ENCODE peak calls at places on chromosomes 13 and 19, in five cellular contexts. C, P, R, S and L are unnamed samples.

GRCh38 chr13:44267966-44268365 is 105.7 kb upstream of the SERP2 start:
- DNase-seq in C (no peak), P (no peak), R (peak; percentile 46), S (peak; percentile 36), L (no peak)

GRCh38 chr13:76014618-76015315 is 378.6 kb downstream of the LMO7 start:
- DNase-seq in C (no peak), P (no peak), R (peak; percentile 94), S (no peak), L (no peak)

GRCh38 chr13:27396252-27396846 is 28.1 kb upstream of the GTF3A start:
- DNase-seq in C (no peak), P (no peak), R (no peak), S (no peak), L (no peak)

GRCh38 chr19:8481191-8481590 is 21.2 kb downstream of the PRAM1 start:
- DNase-seq in C (no peak), P (peak; percentile 48), R (no peak), S (no peak), L (peak; percentile 60)

GRCh38 chr19:49889687-49890348 is 6.9 kb downstream of the IL4I1 start:
- DNase-seq in C (peak; percentile 58), P (peak; percentile 81), R (peak; percentile 51), S (no peak), L (peak; percentile 69)

GRCh38 chr19:55212447-55212846 is 3.1 kb upstream of the PTPRH start:
- DNase-seq in C (peak; percentile 87), P (no peak), R (no peak), S (no peak), L (no peak)

GRCh38 chr19:14006766-14007562 is 844 bp upstream of the RFX1 start:
- DNase-seq in C (no peak), P (no peak), R (no peak), S (no peak), L (no peak)

GRCh38 chr19:9934132-9934950 is 2.0 kb downstream of the OLFM2 start:
- DNase-seq in C (peak; percentile 86), P (peak; percentile 61), R (peak; percentile 59), S (no peak), L (peak; percentile 77)

GRCh38 chr19:38975214-38975860 is at the start of gene FBXO17:
- DNase-seq in C (no peak), P (peak; percentile 43), R (peak; percentile 68), S (no peak), L (peak; percentile 81)

GRCh38 chr13:33999830-34000605 is 182.1 kb downstream of the RFC3 start:
- DNase-seq in C (no peak), P (no peak), R (no peak), S (no peak), L (no peak)

DNA sequence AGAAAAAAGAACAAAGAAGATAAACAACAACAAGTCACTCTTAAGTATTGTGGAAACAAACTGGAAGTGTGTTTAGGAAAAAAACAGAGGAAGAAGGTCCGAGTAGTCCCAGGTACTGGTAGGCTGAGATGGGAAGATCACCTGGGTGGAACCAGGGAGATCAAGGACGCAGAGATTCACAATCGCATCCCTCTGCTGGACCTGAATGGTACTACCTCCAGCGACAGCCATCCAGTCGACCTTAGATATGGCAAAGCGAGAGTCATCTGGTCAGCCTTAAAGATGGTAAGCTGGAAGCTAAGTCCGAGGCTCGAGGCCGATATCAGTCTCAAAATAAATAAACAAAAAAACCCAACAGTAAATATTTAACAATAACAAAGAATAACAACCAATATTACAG is 44.9 kb upstream of the ZNF91 start:
- DNase-seq in C (peak; percentile 24), P (no peak), R (no peak), S (no peak), L (no peak)
- TF ChIP-seq CTCF in C (no peak), P (no peak), R (peak; percentile 13), S (peak; percentile 20), L (no peak)

DNA sequence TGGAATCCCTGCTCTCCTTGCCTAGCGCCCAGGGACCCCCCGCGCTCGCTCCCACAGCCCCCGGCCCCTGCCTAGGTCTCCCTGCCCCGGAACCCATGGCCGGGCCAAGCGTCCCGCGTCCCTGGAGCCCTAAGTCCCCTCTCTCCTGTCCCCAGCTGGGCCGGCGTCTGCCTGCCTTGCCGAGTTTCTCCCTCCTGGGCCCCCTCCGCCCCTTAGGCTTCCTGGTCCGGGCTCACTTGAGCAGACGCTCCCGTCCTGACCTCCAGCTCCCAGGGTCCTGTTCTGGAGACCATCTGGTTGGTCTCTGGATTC is 603 bp downstream of the NCLN start:
- DNase-seq in C (no peak), P (peak; percentile 31), R (peak; percentile 15), S (no peak), L (no peak)
- H3K27ac ChIP-seq in C (peak overlapping the region; percentile 72), P (peak overlapping the region; percentile 87), R (peak overlapping the region; percentile 61), S (peak overlapping the region; percentile 11), L (peak overlapping the region; percentile 61)

GRCh38 chr19:30320916-30321315 is 51.3 kb upstream of the ZNF536 start:
- DNase-seq in C (no peak), P (no peak), R (no peak), S (no peak), L (no peak)

GRCh38 chr19:30323904-30324303 is 48.3 kb upstream of the ZNF536 start:
- DNase-seq in C (no peak), P (no peak), R (no peak), S (no peak), L (no peak)

GRCh38 chr19:30324982-30325381 is 47.2 kb upstream of the ZNF536 start:
- DNase-seq in C (no peak), P (no peak), R (no peak), S (no peak), L (no peak)

GRCh38 chr19:30320466-30320865 is 51.7 kb upstream of the ZNF536 start:
- DNase-seq in C (no peak), P (no peak), R (no peak), S (no peak), L (no peak)

DNA sequence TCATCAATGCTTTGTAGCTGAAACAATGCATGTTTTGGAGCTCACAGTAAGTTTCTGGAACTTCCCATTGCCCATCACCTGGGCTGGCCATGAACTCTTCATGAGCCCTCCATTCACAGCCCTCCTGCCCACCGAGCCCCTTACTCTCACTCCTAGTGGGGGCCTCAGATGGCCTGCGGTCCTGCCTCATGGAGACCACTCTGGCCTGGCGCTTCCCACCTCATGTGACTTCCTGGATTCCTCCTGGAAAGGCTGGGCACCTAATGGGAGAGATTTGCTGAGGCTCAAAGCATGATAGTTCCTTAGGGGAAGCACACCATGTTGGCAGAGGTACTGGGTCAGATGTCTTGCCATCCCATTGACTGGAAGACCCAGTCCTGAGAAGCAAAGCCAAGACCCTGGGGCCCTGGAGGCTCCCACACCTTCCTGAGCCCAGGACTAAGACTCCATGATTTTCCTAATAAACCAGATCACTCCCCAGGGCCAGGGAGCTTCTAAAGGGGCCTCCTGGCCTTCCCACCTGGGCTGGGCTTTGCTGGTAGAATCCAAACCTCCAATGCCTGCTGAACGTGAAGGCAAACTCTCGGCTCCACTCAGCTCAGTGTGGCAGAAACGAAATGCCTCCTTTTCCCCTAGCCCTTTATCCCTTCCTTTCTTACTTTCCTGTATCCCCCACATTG is 49.4 kb upstream of the ZNF536 start:
- DNase-seq in C (no peak), P (no peak), R (no peak), S (no peak), L (no peak)
- TF ChIP-seq CTCF in C (no peak), P (no peak), R (no peak), S (no peak), L (no peak)

GRCh38 chr19:780935-781334 is 16.3 kb upstream of the PTBP1 start:
- DNase-seq in C (no peak), P (no peak), R (no peak), S (no peak), L (no peak)
- H3K27ac ChIP-seq in C (no peak overlapping the region), P (no peak overlapping the region), R (no peak overlapping the region), S (no peak overlapping the region), L (no peak overlapping the region)

DNA sequence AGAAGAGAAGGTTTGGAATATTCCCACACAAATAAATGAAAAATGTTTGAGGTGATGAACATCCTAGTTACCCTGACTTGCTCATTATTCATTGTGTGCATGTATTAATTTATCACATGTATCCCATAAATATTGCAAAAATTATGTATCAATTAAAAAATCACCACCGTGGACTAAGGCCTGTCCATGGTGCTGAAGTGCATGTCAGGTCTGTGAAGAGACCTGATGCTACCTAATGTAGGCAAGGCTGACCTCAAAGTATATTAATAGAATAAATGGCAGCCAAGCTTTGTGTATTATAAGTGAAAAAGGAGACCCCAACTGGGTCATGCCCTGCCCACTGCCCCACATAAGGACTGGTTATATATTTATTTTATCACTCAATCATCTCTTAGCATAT is 34.4 kb upstream of the ZNF835 start:
- DNase-seq in C (no peak), P (no peak), R (no peak), S (no peak), L (no peak)
- TF ChIP-seq CTCF in C (no peak), P (no peak), R (no peak), S (no peak), L (no peak)